ENCODE peak calls at places on chromosomes 16 and 17, in seven cellular contexts. D, W, B, X, T, R and M are unnamed samples.

GRCh38 chr16:50257876-50258275 is 8.5 kb upstream of the ADCY7 start:
- DNase-seq in D (no peak), W (no peak), R (no peak), B (no peak), T (no peak), X (no peak), M (no peak)

GRCh38 chr16:30458561-30459394 is 13.1 kb upstream of the SEPHS2 start:
- DNase-seq in X (no peak), W (no peak), T (no peak), B (no peak), R (no peak), D (no peak), M (no peak)

GRCh38 chr16:28098171-28098958 is 34.9 kb upstream of the GSG1L start:
- DNase-seq in R (no peak), B (no peak), T (no peak), X (no peak), D (no peak), W (no peak), M (no peak)

GRCh38 chr16:2532494-2533141 is 1.4 kb upstream of the CEMP1 start:
- DNase-seq in X (peak), B (peak), D (peak), R (peak), T (no peak), W (no peak), M (no peak)

GRCh38 chr17:43368740-43369506 is 29.9 kb upstream of the ARL4D start:
- DNase-seq in T (no peak), D (peak), B (peak), X (peak), R (peak), W (peak), M (no peak)

GRCh38 chr17:44968225-44969143 is at the start of gene C1QL1:
- DNase-seq in D (peak), R (no peak), T (no peak), W (peak), B (peak), X (peak), M (peak)

GRCh38 chr16:5415123-5415522 is 317.5 kb upstream of the EEF2KMT start:
- DNase-seq in D (no peak), B (no peak), R (no peak), W (no peak), X (no peak), T (no peak), M (no peak)

GRCh38 chr16:48576927-48577326 is 33.1 kb downstream of the N4BP1 start:
- DNase-seq in T (no peak), B (peak), W (no peak), X (peak), R (no peak), D (peak), M (peak)

GRCh38 chr17:38636054-38636453 is 30.3 kb upstream of the SRCIN1 start:
- DNase-seq in X (no peak), T (no peak), D (peak), B (no peak), R (no peak), W (no peak), M (no peak)